ENCODE peak calls at places on chromosomes 16 and 17, in six cellular contexts. T is tibial artery, Y is testis, Z is WERI-Rb-1, B is heart left ventricle, K is transverse colon. X is an unnamed sample.

GRCh38 chr16:13060932-13061331 is 159.5 kb downstream of the SHISA9 start:
- DNase-seq in K (no peak), Z (no peak), T (no peak), Y (no peak), B (no peak), X (no peak)

GRCh38 chr17:30513346-30513745 is 36.1 kb downstream of the GOSR1 start:
- DNase-seq in K (no peak), T (no peak), Z (no peak), B (no peak), Y (no peak), X (no peak)

GRCh38 chr16:4944333-4945281 is 7.7 kb upstream of the PPL start:
- DNase-seq in K (peak), Z (no peak), B (peak), T (peak), Y (peak), X (peak)

GRCh38 chr16:54538241-54538640 is 251.7 kb upstream of the IRX3 start:
- DNase-seq in B (no peak), T (no peak), Y (no peak), K (no peak), Z (no peak), X (no peak)

GRCh38 chr16:69660166-69660565 is 66.2 kb downstream of the NQO1 start:
- DNase-seq in Z (no peak), T (no peak), B (no peak), K (no peak), Y (no peak), X (no peak)

GRCh38 chr17:70473049-70473448 is 303.7 kb downstream of the KCNJ2 start:
- DNase-seq in K (no peak), Z (no peak), B (no peak), Y (no peak), T (no peak), X (no peak)

GRCh38 chr16:70399326-70399725 is 39.6 kb downstream of the ST3GAL2 start:
- DNase-seq in Y (no peak), T (no peak), K (no peak), B (no peak), Z (peak), X (no peak)

GRCh38 chr17:81063488-81064093 is 28.6 kb downstream of the BAIAP2 start:
- DNase-seq in B (no peak), T (no peak), K (no peak), Y (no peak), Z (no peak), X (no peak)

GRCh38 chr16:626787-627457 is 3.9 kb upstream of the WFIKKN1 start:
- DNase-seq in Y (no peak), K (no peak), T (no peak), B (peak), Z (no peak), X (peak)

GRCh38 chr17:3924421-3925350 is 8.4 kb upstream of the P2RX1 start:
- DNase-seq in Y (no peak), T (no peak), B (peak), Z (no peak), K (peak), X (no peak)

GRCh38 chr17:79645777-79646088 is 34.9 kb upstream of the RBFOX3 start:
- DNase-seq in Y (no peak), B (no peak), T (no peak), Z (peak), K (no peak), X (peak)

GRCh38 chr17:81715107-81715871 is 3.2 kb downstream of the SLC25A10 start:
- DNase-seq in T (no peak), Z (peak), K (no peak), B (no peak), Y (no peak), X (no peak)

GRCh38 chr16:50690177-50690576 is 3.2 kb upstream of the NOD2 start:
- DNase-seq in Y (no peak), B (no peak), K (no peak), Z (no peak), T (no peak), X (no peak)

GRCh38 chr17:65389426-65389825 is 172.0 kb downstream of the AXIN2 start:
- DNase-seq in Z (no peak), K (no peak), T (no peak), Y (no peak), B (no peak), X (no peak)

GRCh38 chr17:78665952-78666920 is 89.0 kb upstream of the DNAH17 start:
- DNase-seq in K (no peak), T (peak), Z (no peak), B (peak), Y (no peak), X (peak)

GRCh38 chr17:17403899-17404576 is 72.8 kb upstream of the MED9 start:
- DNase-seq in B (no peak), T (no peak), Y (no peak), Z (no peak), K (peak), X (no peak)

GRCh38 chr16:63422633-63423032 is 1386.4 kb upstream of the CDH8 start:
- DNase-seq in T (no peak), Y (no peak), K (no peak), Z (no peak), B (no peak), X (no peak)

GRCh38 chr16:680967-681745 is 946 bp downstream of the STUB1 start:
- DNase-seq in K (peak), Y (peak), Z (peak), T (no peak), B (no peak), X (peak)

GRCh38 chr16:88650749-88651275 is at the start of gene CYBA:
- DNase-seq in B (peak), K (peak), T (peak), Z (no peak), Y (peak), X (peak)

GRCh38 chr16:89052824-89053724 is 40.6 kb upstream of the ACSF3 start:
- DNase-seq in Z (no peak), B (no peak), T (no peak), Y (no peak), K (peak), X (peak)

GRCh38 chr17:2239882-2240430 is 63.6 kb downstream of the SMG6 start:
- DNase-seq in K (peak), B (peak), T (peak), Z (no peak), Y (peak), X (peak)

GRCh38 chr16:49857423-49858181 is 1.7 kb upstream of the ZNF423 start:
- DNase-seq in B (peak), T (peak), Z (peak), K (peak), Y (peak), X (no peak)

GRCh38 chr17:78568494-78569115 is 8.6 kb downstream of the DNAH17 start:
- DNase-seq in T (no peak), Z (no peak), B (no peak), K (no peak), Y (no peak), X (no peak)

GRCh38 chr16:77172964-77173363 is 18.0 kb upstream of the MON1B start:
- DNase-seq in Y (no peak), Z (no peak), K (no peak), T (no peak), B (no peak), X (no peak)

GRCh38 chr16:10629592-10629963 is 49.2 kb upstream of the EMP2 start:
- DNase-seq in B (no peak), K (no peak), Z (no peak), Y (no peak), T (no peak), X (no peak)

GRCh38 chr16:16105646-16106045 is 117.6 kb downstream of the ABCC6 start:
- DNase-seq in Y (no peak), Z (no peak), B (no peak), T (no peak), K (no peak), X (no peak)

GRCh38 chr17:7258731-7259554 is 3.3 kb downstream of the CLDN7 start:
- DNase-seq in T (no peak), B (no peak), Y (no peak), K (peak), Z (no peak), X (peak)

GRCh38 chr17:48646183-48647102 is 20.3 kb upstream of the HOXB9 start:
- DNase-seq in T (no peak), Z (no peak), Y (no peak), K (peak), B (no peak), X (peak)
- H3K4me3 ChIP-seq in T (no peak), Z (no peak), Y (peak), K (peak), B (no peak), X (no peak)

DNA sequence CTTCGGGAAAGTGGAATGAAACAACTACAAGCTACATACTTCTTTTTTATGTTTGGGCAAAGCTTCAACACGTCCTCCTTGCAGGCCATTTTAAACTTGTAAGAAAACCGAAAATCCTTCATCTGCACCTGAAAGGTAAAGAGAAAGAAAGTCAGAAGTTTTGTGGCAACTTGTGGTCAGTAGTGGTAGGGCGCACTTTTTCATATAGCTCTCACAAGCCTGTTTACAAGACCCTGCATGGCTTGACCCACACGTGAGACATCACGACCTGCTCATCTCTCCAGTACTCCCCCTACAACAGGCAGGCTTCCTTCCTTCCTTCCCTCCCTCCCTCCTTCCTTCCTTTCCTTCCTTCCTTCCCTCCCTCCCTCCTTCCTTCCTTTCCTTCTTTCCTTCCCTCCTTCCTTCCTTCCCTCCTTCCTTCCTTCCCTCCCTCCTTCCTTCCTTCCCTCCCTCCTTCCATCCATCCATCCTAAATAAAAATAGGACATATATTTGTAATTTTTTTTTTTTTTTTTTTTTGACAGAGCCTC is 48.7 kb upstream of the CLEC18B start:
- DNase-seq in Y (no peak), B (no peak), K (no peak), T (no peak), Z (no peak), X (no peak)
- TF ChIP-seq CTCF in Y (no peak), B (no peak), K (no peak), T (no peak), Z (no peak), X (no peak)

GRCh38 chr17:1227917-1228751 is 42.1 kb upstream of the BHLHA9 start:
- DNase-seq in B (peak), K (peak), Z (peak), Y (peak), T (peak), X (peak)
- H3K4me3 ChIP-seq in B (peak), K (peak), Z (peak), Y (peak), T (peak), X (peak)

GRCh38 chr16:19179890-19180490 is 11.9 kb downstream of the SYT17 start:
- DNase-seq in Z (peak), Y (peak), K (peak), B (peak), T (peak), X (peak)

GRCh38 chr16:19174478-19174877 is 6.4 kb downstream of the SYT17 start:
- DNase-seq in K (no peak), B (no peak), Z (no peak), T (no peak), Y (no peak), X (no peak)

GRCh38 chr16:19175492-19176262 is 7.6 kb downstream of the SYT17 start:
- DNase-seq in K (no peak), Z (no peak), Y (no peak), B (no peak), T (no peak), X (no peak)

GRCh38 chr16:19173649-19174383 is 5.8 kb downstream of the SYT17 start:
- DNase-seq in Y (no peak), T (no peak), K (no peak), Z (no peak), B (no peak), X (no peak)

GRCh38 chr16:19177111-19177747 is 9.2 kb downstream of the SYT17 start:
- DNase-seq in B (no peak), Y (no peak), T (no peak), K (no peak), Z (no peak), X (no peak)
- TF ChIP-seq CTCF in B (no peak), Y (no peak), T (no peak), K (no peak), Z (peak), X (no peak)

GRCh38 chr17:55730808-55731207 is 8.1 kb upstream of the TMEM100 start:
- DNase-seq in K (no peak), B (no peak), T (no peak), Y (no peak), Z (no peak), X (no peak)
- H3K4me3 ChIP-seq in K (no peak), B (no peak), T (no peak), Y (no peak), Z (no peak), X (no peak)

GRCh38 chr17:74748279-74748528 is 224 bp upstream of the NHERF1 start:
- DNase-seq in K (no peak), Y (no peak), B (no peak), T (no peak), Z (no peak), X (no peak)
- TF ChIP-seq CTCF in K (no peak), Y (no peak), B (no peak), T (peak), Z (no peak), X (peak)

GRCh38 chr17:44948315-44948795 is 782 bp upstream of the KIF18B start:
- DNase-seq in B (no peak), Z (no peak), Y (no peak), T (no peak), K (no peak), X (no peak)

GRCh38 chr17:44942456-44942855 is 5.1 kb downstream of the KIF18B start:
- DNase-seq in Z (no peak), Y (no peak), K (no peak), T (no peak), B (no peak), X (no peak)

GRCh38 chr17:44941712-44942331 is 5.8 kb downstream of the KIF18B start:
- DNase-seq in Y (no peak), K (no peak), B (no peak), T (no peak), Z (no peak), X (no peak)

GRCh38 chr17:44952946-44953475 is 5.4 kb upstream of the KIF18B start:
- DNase-seq in Y (no peak), T (no peak), B (no peak), Z (peak), K (no peak), X (no peak)

GRCh38 chr17:44947461-44948314 is at the start of gene KIF18B:
- DNase-seq in B (peak), T (peak), Z (peak), Y (peak), K (peak), X (peak)
- H3K4me3 ChIP-seq in B (peak), T (peak), Z (peak), Y (peak), K (peak), X (peak)

X was measured in left lung.